ENCODE peak calls at places on chromosomes 4 and X, in four cellular contexts. E, T, G and A are unnamed samples.

GRCh38 chr4:109631709-109632108 is 71.5 kb downstream of the CASP6 start:
- DNase-seq in T (no peak), G (no peak), E (no peak), A (no peak)

GRCh38 chr4:12924728-12925320 is 559.3 kb downstream of the RAB28 start:
- DNase-seq in T (no peak), E (no peak), G (no peak), A (no peak)

GRCh38 chrX:115268421-115268820 is 21.1 kb upstream of the LUZP4 start:
- DNase-seq in E (no peak), G (no peak), T (no peak), A (no peak)

GRCh38 chr4:157674699-157675098 is 454.2 kb downstream of the GRIA2 start:
- DNase-seq in G (no peak), T (no peak), E (no peak), A (no peak)

GRCh38 chr4:11912886-11913285 is 484.2 kb upstream of the HS3ST1 start:
- DNase-seq in G (peak), E (no peak), T (no peak), A (peak)

GRCh38 chr4:3821580-3822229 is 55.5 kb downstream of the ADRA2C start:
- DNase-seq in E (no peak), G (no peak), T (no peak), A (no peak)

GRCh38 chr4:18291313-18291712 is 269.8 kb upstream of the LCORL start:
- DNase-seq in G (no peak), T (no peak), E (no peak), A (no peak)

GRCh38 chrX:85159644-85160043 is 83.9 kb downstream of the SATL1 start:
- DNase-seq in G (no peak), E (no peak), T (no peak), A (no peak)

GRCh38 chr4:85783483-85783882 is 308.5 kb downstream of the ARHGAP24 start:
- DNase-seq in G (no peak), T (no peak), E (peak), A (peak)

GRCh38 chr4:185304944-185305690 is 90.6 kb downstream of the LRP2BP start:
- DNase-seq in E (no peak), T (peak), G (no peak), A (peak)

GRCh38 chr4:99921174-99921573 is 25.2 kb downstream of the DNAJB14 start:
- DNase-seq in T (no peak), G (no peak), E (no peak), A (no peak)

GRCh38 chr4:101833455-101833854 is 42.9 kb downstream of the BANK1 start:
- DNase-seq in E (no peak), T (no peak), G (no peak), A (no peak)

GRCh38 chrX:39196192-39197102 is 395.2 kb downstream of the MID1IP1 start:
- DNase-seq in E (peak), G (peak), T (peak), A (peak)

GRCh38 chr4:73275318-73275654 is 16.7 kb upstream of the ANKRD17 start:
- DNase-seq in G (no peak), T (no peak), E (no peak), A (no peak)

GRCh38 chr4:163367651-163368050 is 24.0 kb downstream of the NPY5R start:
- DNase-seq in E (no peak), T (no peak), G (peak), A (no peak)

GRCh38 chr4:15031197-15031596 is 28.9 kb downstream of the CPEB2 start:
- DNase-seq in G (no peak), T (no peak), E (no peak), A (no peak)

GRCh38 chr4:172978848-172979247 is 189.8 kb upstream of the GALNT7 start:
- DNase-seq in T (no peak), G (no peak), E (no peak), A (no peak)

GRCh38 chr4:136599890-136600289 is 932.4 kb downstream of the PCDH18 start:
- DNase-seq in G (no peak), T (no peak), E (no peak), A (no peak)

GRCh38 chr4:26022346-26022891 is 108.4 kb downstream of the SMIM20 start:
- DNase-seq in E (peak), G (peak), T (no peak), A (peak)

GRCh38 chr4:176492648-176493302 is 173.0 kb downstream of the SPCS3 start:
- DNase-seq in E (no peak), G (no peak), T (peak), A (no peak)

GRCh38 chrX:130060122-130061069 is 49.9 kb downstream of the ELF4 start:
- DNase-seq in E (peak), T (peak), G (no peak), A (peak)

GRCh38 chrX:150352581-150352980 is 10.5 kb upstream of the MAMLD1 start:
- DNase-seq in G (no peak), T (no peak), E (no peak), A (no peak)

GRCh38 chr4:155735506-155735905 is 23.3 kb upstream of the GUCY1B1 start:
- DNase-seq in T (no peak), E (peak), G (no peak), A (peak)

GRCh38 chr4:108315699-108316098 is 147.0 kb upstream of the LEF1 start:
- DNase-seq in T (no peak), E (no peak), G (no peak), A (no peak)

GRCh38 chr4:26010266-26010665 is 96.2 kb downstream of the SMIM20 start:
- DNase-seq in G (no peak), E (no peak), T (no peak), A (no peak)

GRCh38 chr4:166169111-166169510 is 296.1 kb downstream of the TLL1 start:
- DNase-seq in G (no peak), E (no peak), T (peak), A (no peak)

GRCh38 chrX:154002215-154002719 is 17.4 kb downstream of the IRAK1 start:
- DNase-seq in E (peak), G (no peak), T (peak), A (peak)

GRCh38 chr4:39062094-39062493 is at the start of gene KLHL5:
- DNase-seq in T (no peak), E (no peak), G (no peak), A (no peak)

GRCh38 chrX:2627272-2627867 is 63.7 kb upstream of the CD99 start:
- DNase-seq in G (no peak), E (peak), T (peak), A (peak)

GRCh38 chr4:82388405-82388804 is 14.6 kb upstream of the HNRNPD start:
- DNase-seq in E (no peak), T (no peak), G (no peak), A (no peak)

GRCh38 chr4:85514783-85515182 is 39.8 kb downstream of the ARHGAP24 start:
- DNase-seq in E (no peak), G (no peak), T (no peak), A (no peak)

GRCh38 chrX:107549504-107549903 is 78.8 kb upstream of the PRPS1 start:
- DNase-seq in T (no peak), G (no peak), E (no peak), A (no peak)

GRCh38 chr4:15691346-15692140 is 9.9 kb downstream of the FAM200B start:
- DNase-seq in G (no peak), T (no peak), E (peak), A (peak)

GRCh38 chr4:38857354-38858096 is 908 bp upstream of the TLR6 start:
- DNase-seq in E (peak), G (peak), T (peak), A (peak)

GRCh38 chr4:182808673-182809416 is 108.3 kb downstream of the DCTD start:
- DNase-seq in G (no peak), E (peak), T (peak), A (no peak)

GRCh38 chrX:68999931-69000330 is 165.3 kb downstream of the PJA1 start:
- DNase-seq in G (no peak), E (no peak), T (no peak), A (no peak)